ENCODE peak calls at places on chromosomes 6 and 20, in eight cellular contexts. P, B, G, O, Z, N, L and W are unnamed samples.

GRCh38 chr20:31653573-31653972 is 15.9 kb downstream of the COX4I2 start:
- DNase-seq in P (no peak), B (no peak), G (no peak), O (no peak), Z (no peak), N (no peak), L (no peak), W (no peak)

GRCh38 chr6:19822134-19822533 is 15.0 kb upstream of the ID4 start:
- DNase-seq in P (no peak), B (no peak), G (no peak), O (no peak), Z (no peak), N (no peak), L (no peak), W (no peak)

GRCh38 chr6:115896538-115897129 is 164.1 kb downstream of the FRK start:
- DNase-seq in P (peak), B (peak), G (peak), O (peak), Z (peak), N (no peak), L (peak), W (no peak)

GRCh38 chr6:110781522-110782200 is 33.6 kb downstream of the CDK19 start:
- DNase-seq in P (no peak), B (no peak), G (no peak), O (no peak), Z (no peak), N (no peak), L (no peak), W (no peak)

GRCh38 chr6:98845201-98846020 is 11.0 kb downstream of the POU3F2 start:
- DNase-seq in P (peak), B (peak), G (peak), O (peak), Z (peak), N (peak), L (peak), W (peak)

GRCh38 chr6:160386869-160387518 is 38.8 kb downstream of the SLC22A3 start:
- DNase-seq in P (peak), B (no peak), G (peak), O (no peak), Z (no peak), N (no peak), L (no peak), W (no peak)

GRCh38 chr6:39929733-39930461 is 4.4 kb downstream of the MOCS1 start:
- DNase-seq in P (no peak), B (no peak), G (no peak), O (no peak), Z (peak), N (no peak), L (no peak), W (no peak)

GRCh38 chr6:31131595-31131994 is 7.3 kb downstream of the PSORS1C2 start:
- DNase-seq in P (no peak), B (no peak), G (no peak), O (no peak), Z (no peak), N (no peak), L (no peak), W (no peak)

GRCh38 chr6:29792123-29793035 is 35.2 kb upstream of the HLA-G start:
- DNase-seq in P (no peak), B (peak), G (no peak), O (no peak), Z (no peak), N (no peak), L (peak), W (no peak)

GRCh38 chr6:50998905-50999304 is 180.2 kb downstream of the TFAP2B start:
- DNase-seq in P (no peak), B (no peak), G (no peak), O (no peak), Z (no peak), N (no peak), L (no peak), W (no peak)

GRCh38 chr6:133341607-133342158 is 100.5 kb downstream of the EYA4 start:
- DNase-seq in P (no peak), B (no peak), G (peak), O (no peak), Z (peak), N (no peak), L (peak), W (no peak)

GRCh38 chr20:62239278-62239879 is 1.1 kb downstream of the OSBPL2 start:
- DNase-seq in P (no peak), B (no peak), G (no peak), O (no peak), Z (no peak), N (no peak), L (no peak), W (no peak)

GRCh38 chr6:8707956-8708772 is 272.8 kb upstream of the SLC35B3 start:
- DNase-seq in P (peak), B (peak), G (peak), O (peak), Z (peak), N (no peak), L (no peak), W (peak)

GRCh38 chr20:49768204-49769124 is 44.2 kb upstream of the SLC9A8 start:
- DNase-seq in P (no peak), B (peak), G (peak), O (no peak), Z (peak), N (peak), L (no peak), W (peak)

GRCh38 chr6:13624871-13625288 is 9.7 kb downstream of the NOL7 start:
- DNase-seq in P (peak), B (peak), G (peak), O (peak), Z (peak), N (no peak), L (peak), W (peak)

GRCh38 chr6:103409475-103409874 is 1450.2 kb downstream of the HACE1 start:
- DNase-seq in P (no peak), B (no peak), G (no peak), O (no peak), Z (no peak), N (no peak), L (no peak), W (no peak)

GRCh38 chr6:45681860-45682488 is 304.2 kb upstream of the SUPT3H start:
- DNase-seq in P (no peak), B (no peak), G (peak), O (no peak), Z (no peak), N (peak), L (no peak), W (peak)

GRCh38 chr20:42102000-42102399 is 483.8 kb upstream of the CHD6 start:
- DNase-seq in P (no peak), B (no peak), G (no peak), O (no peak), Z (no peak), N (no peak), L (peak), W (no peak)

GRCh38 chr6:72689107-72689954 is 67.5 kb downstream of the KCNQ5 start:
- DNase-seq in P (no peak), B (no peak), G (no peak), O (no peak), Z (no peak), N (peak), L (no peak), W (no peak)

GRCh38 chr6:139594333-139594965 is 220.0 kb upstream of the CITED2 start:
- DNase-seq in P (no peak), B (no peak), G (no peak), O (no peak), Z (no peak), N (no peak), L (no peak), W (no peak)

GRCh38 chr6:27825025-27825823 is 87.0 kb downstream of the OR2B2 start:
- DNase-seq in P (no peak), B (no peak), G (no peak), O (no peak), Z (no peak), N (no peak), L (no peak), W (no peak)

GRCh38 chr6:3209114-3210023 is 18.1 kb downstream of the TUBB2B start:
- DNase-seq in P (peak), B (peak), G (peak), O (peak), Z (peak), N (peak), L (peak), W (no peak)
- TF ChIP-seq REST in P (no peak), B (no peak), G (no peak), O (no peak), Z (no peak), N (no peak), L (peak), W (no peak)

DNA sequence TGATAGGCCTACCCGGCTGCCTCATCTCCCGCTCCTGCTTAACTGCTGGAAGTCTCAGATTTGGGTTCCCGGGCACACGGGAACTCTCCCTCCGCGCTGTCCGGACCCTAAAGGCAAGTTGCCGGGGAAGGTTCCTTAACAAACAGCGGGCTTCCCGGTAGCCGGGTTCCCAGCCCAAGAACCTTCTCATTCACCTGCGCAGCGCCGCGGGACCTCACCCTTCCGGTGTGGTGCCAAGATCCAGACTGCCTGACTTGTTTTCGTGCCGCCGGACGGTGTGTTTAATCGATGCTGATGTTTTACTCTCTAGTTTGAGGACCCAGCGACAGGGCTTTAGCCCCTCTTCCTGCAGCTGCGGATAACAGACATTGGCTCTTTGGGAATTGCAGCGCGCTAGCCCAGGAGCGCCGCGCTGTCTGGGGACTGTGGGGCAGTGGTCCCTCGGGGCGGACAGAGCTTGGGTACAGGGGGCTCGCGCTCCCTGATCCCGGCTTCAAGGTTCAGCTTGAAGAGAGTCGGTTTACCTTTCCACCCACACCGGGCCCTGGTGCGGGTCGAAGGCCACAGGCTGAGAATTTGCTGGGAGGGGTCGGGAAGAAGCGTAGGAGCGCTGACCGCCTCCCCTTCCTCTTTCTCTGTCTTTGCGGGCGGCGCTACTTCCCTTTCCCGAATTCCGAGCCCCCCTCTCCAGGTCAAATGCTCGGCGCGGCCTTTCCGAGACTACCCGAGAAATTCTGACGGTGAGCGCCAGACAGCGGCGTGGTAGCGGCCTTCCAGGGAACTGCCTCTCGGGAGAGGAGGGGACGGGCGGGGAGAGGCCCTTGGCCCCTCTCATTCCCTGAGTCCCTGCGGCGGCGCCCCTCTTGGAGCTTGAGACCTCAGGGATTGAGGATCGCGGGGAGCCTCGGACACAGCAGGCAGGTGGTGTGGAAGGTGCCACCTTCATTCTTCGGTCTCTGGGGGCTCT is 17.2 kb downstream of the ABT1 start:
- DNase-seq in P (no peak), B (peak), G (no peak), O (no peak), Z (no peak), N (no peak), L (peak), W (no peak)
- TF ChIP-seq REST in P (no peak), B (no peak), G (no peak), O (no peak), Z (no peak), N (no peak), L (no peak), W (no peak)

GRCh38 chr20:63553933-63554290 is at the start of gene FNDC11:
- DNase-seq in P (no peak), B (peak), G (no peak), O (no peak), Z (no peak), N (no peak), L (peak), W (no peak)
- TF ChIP-seq REST in P (no peak), B (no peak), G (no peak), O (no peak), Z (no peak), N (no peak), L (no peak), W (no peak)

DNA sequence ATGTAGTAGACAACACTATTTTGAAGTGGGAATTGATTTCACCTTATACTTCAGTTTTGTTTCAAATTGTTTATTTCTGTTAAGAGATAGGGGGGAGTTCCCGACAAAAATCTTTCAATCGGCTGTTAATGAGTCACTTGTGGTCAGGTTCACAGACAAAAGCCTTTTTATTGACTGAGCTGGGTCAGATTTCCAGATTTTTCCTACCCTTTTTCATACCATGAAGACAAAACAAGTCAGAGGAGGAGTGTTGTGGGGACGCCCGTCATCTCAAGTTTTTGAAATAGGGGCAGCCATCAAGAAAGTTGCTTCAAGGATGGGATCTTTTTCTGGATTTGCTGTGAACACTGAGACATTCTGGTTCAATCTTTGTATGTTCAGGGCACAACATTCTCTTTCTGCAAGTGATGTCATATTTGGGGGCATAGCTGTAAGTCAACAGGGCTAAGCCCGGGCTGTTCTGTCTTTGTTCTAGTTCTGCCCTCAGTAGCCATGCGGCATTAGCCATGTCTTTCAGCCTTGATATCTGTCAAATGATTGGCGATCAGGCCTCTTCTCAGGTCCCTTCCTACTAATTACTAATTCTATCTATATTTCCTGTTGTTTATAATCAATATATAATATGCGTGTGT is 496.0 kb upstream of the MARCKS start:
- DNase-seq in P (peak), B (no peak), G (peak), O (no peak), Z (peak), N (no peak), L (no peak), W (no peak)
- TF ChIP-seq REST in P (no peak), B (no peak), G (no peak), O (no peak), Z (no peak), N (no peak), L (peak), W (no peak)

GRCh38 chr20:36201198-36201597 is 35.1 kb upstream of the AAR2 start:
- DNase-seq in P (no peak), B (no peak), G (no peak), O (no peak), Z (no peak), N (no peak), L (no peak), W (no peak)
- TF ChIP-seq REST in P (no peak), B (no peak), G (no peak), O (no peak), Z (no peak), N (no peak), L (no peak), W (no peak)